ENCODE peak calls at places on chromosomes 12 and 14, in six cellular contexts. S is endothelial cell of umbilical vein; M is Caco-2; Q is activated CD4-positive, alpha-beta T cell treated with anti-CD3 and anti-CD28 coated beads, Interleukin-2, amount 10 ng/mL, durations not matched to agents 7 days and 5 days; K is occipital lobe; N is HT-29. E is an unnamed sample.

GRCh38 chr12:111287125-111287900 is 81.6 kb downstream of the PHETA1 start:
- DNase-seq in S (no peak), M (no peak), Q (no peak), K (no peak), N (no peak), E (no peak)

GRCh38 chr12:46450279-46450748 is 77.7 kb upstream of the SLC38A2 start:
- DNase-seq in S (peak; percentile 73), M (no peak), Q (no peak), K (no peak), N (peak; percentile 57), E (peak; percentile 96)

GRCh38 chr14:91835920-91836843 is 31.2 kb downstream of the TC2N start:
- DNase-seq in S (no peak), M (peak; percentile 90), Q (peak; percentile 84), K (no peak), N (peak; percentile 84), E (peak; percentile 94)

GRCh38 chr14:104085889-104086201 is 345 bp downstream of the ASPG start:
- DNase-seq in S (no peak), M (no peak), Q (no peak), K (no peak), N (no peak), E (no peak)

GRCh38 chr12:84636801-84637285 is 275.8 kb downstream of the SLC6A15 start:
- DNase-seq in S (no peak), M (no peak), Q (no peak), K (no peak), N (no peak), E (no peak)

GRCh38 chr12:46933947-46934346 is 108.2 kb upstream of the SLC38A4 start:
- DNase-seq in S (peak; percentile 71), M (no peak), Q (no peak), K (no peak), N (peak; percentile 64), E (peak; percentile 10)

GRCh38 chr12:95624544-95624943 is 73.3 kb upstream of the USP44 start:
- DNase-seq in S (peak; percentile 97), M (no peak), Q (no peak), K (no peak), N (no peak), E (no peak)

GRCh38 chr12:130141901-130142683 is 20.2 kb upstream of the FZD10 start:
- DNase-seq in S (no peak), M (no peak), Q (no peak), K (no peak), N (no peak), E (no peak)

GRCh38 chr14:64801800-64802199 is 77.9 kb downstream of the SPTB start:
- DNase-seq in S (peak; percentile 21), M (no peak), Q (no peak), K (no peak), N (peak; percentile 20), E (no peak)

GRCh38 chr12:75979181-75979580 is 52.4 kb downstream of the PHLDA1 start:
- DNase-seq in S (peak; percentile 91), M (no peak), Q (peak; percentile 50), K (no peak), N (peak; percentile 38), E (no peak)